ENCODE peak calls at places on chromosome 6, in five cellular contexts. O is SK-N-SH, W is K562, C is GM12878, P is HepG2. M is an unnamed sample.

GRCh38 chr6:27178001-27178730 is 69.3 kb upstream of the PRSS16 start:
- DNase-seq in O (peak; percentile 35), C (peak; percentile 61), P (peak; percentile 51), W (no peak), M (peak; percentile 22)

GRCh38 chr6:134422426-134423231 is 104.7 kb upstream of the SGK1 start:
- DNase-seq in O (no peak), C (no peak), W (no peak), P (peak; percentile 20), M (peak; percentile 28)

GRCh38 chr6:53042112-53042511 is 23.1 kb upstream of the FBXO9 start:
- DNase-seq in W (no peak), C (no peak), O (no peak), P (peak; percentile 35), M (peak; percentile 54)

GRCh38 chr6:44060622-44061374 is 66.5 kb downstream of the MRPL14 start:
- DNase-seq in O (no peak), W (no peak), C (no peak), P (no peak), M (no peak)

GRCh38 chr6:158233214-158233795 is 65.2 kb downstream of the GTF2H5 start:
- DNase-seq in O (peak; percentile 67), P (peak; percentile 49), W (no peak), C (no peak), M (no peak)

GRCh38 chr6:117440558-117441525 is 15.1 kb upstream of the ROS1 start:
- DNase-seq in P (no peak), O (no peak), W (no peak), C (no peak), M (no peak)

GRCh38 chr6:132247381-132248159 is 153.7 kb downstream of the MOXD1 start:
- DNase-seq in P (no peak), W (no peak), O (no peak), C (no peak), M (no peak)

GRCh38 chr6:26224940-26225847 is 138.0 kb downstream of the HFE start:
- DNase-seq in P (no peak), W (no peak), C (no peak), O (peak; percentile 78), M (no peak)

GRCh38 chr6:138231399-138231886 is 13.2 kb upstream of the PBOV1 start:
- DNase-seq in C (no peak), O (no peak), W (no peak), P (peak; percentile 72), M (no peak)

GRCh38 chr6:143743256-143744166 is 65.7 kb downstream of the PHACTR2 start:
- DNase-seq in W (no peak), P (peak; percentile 82), O (no peak), C (no peak), M (no peak)

GRCh38 chr6:160040055-160040454 is 71.2 kb downstream of the IGF2R start:
- DNase-seq in O (no peak), C (no peak), P (no peak), W (no peak), M (no peak)

GRCh38 chr6:127267742-127268588 is 1.3 kb downstream of the RNF146 start:
- DNase-seq in W (no peak), C (no peak), P (peak; percentile 12), O (peak; percentile 27), M (no peak)

GRCh38 chr6:54860132-54860531 is 13.6 kb downstream of the FAM83B start:
- DNase-seq in C (no peak), P (no peak), O (no peak), W (no peak), M (no peak)

GRCh38 chr6:53651764-53652401 is 13.7 kb downstream of the KLHL31 start:
- DNase-seq in P (peak; percentile 86), W (no peak), C (no peak), O (peak; percentile 80), M (peak; percentile 88)

GRCh38 chr6:12288844-12289654 is 1.1 kb upstream of the EDN1 start:
- DNase-seq in C (peak; percentile 62), O (peak; percentile 75), W (peak; percentile 71), P (peak; percentile 18), M (peak; percentile 62)
- H3K9ac ChIP-seq in C (peak overlapping the region; percentile 71), O (peak overlapping the region; percentile 75), W (no peak overlapping the region), P (no peak overlapping the region), M (peak overlapping the region; percentile 1)

GRCh38 chr6:48490658-48491057 is 379.7 kb upstream of the PTCHD4 start:
- DNase-seq in O (no peak), C (no peak), W (no peak), P (no peak), M (no peak)

GRCh38 chr6:48486373-48486772 is 375.4 kb upstream of the PTCHD4 start:
- DNase-seq in P (no peak), W (no peak), C (no peak), O (no peak), M (no peak)

GRCh38 chr6:48486876-48487275 is 375.9 kb upstream of the PTCHD4 start:
- DNase-seq in W (no peak), C (no peak), O (no peak), P (no peak), M (no peak)
- TF ChIP-seq ZBTB33 in W (no peak), C (no peak), O (no peak), P (no peak), M (no peak)

GRCh38 chr6:17957904-17958303 is 29.5 kb downstream of the KIF13A start:
- DNase-seq in P (no peak), O (no peak), C (no peak), W (no peak), M (no peak)

GRCh38 chr6:17962436-17963031 is 24.9 kb downstream of the KIF13A start:
- DNase-seq in P (no peak), W (peak; percentile 96), O (peak; percentile 82), C (no peak), M (no peak)

GRCh38 chr6:17957488-17957887 is 29.9 kb downstream of the KIF13A start:
- DNase-seq in C (peak; percentile 3), W (no peak), P (no peak), O (no peak), M (no peak)

GRCh38 chr6:17964633-17965032 is 22.8 kb downstream of the KIF13A start:
- DNase-seq in W (no peak), O (no peak), C (no peak), P (no peak), M (no peak)

DNA sequence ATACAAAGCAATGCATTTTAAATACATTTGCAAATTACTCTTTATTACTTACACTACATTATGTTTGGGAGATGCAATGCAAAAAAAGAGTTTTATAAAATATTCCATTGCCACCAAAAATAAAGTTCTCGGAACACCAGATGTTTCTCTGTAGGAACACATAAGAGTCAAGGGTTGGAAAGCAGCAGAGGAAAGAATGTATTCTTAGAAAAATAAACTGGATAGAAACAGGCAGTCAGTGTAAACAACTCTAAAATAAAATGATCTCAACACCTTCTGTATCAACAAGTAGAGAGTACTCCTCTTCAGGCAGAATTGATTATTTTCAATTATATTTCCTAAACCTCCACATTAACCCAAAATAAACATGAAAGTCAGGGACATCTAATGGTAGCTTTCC is 28.1 kb downstream of the KIF13A start:
- DNase-seq in O (no peak), W (no peak), P (no peak), C (no peak), M (no peak)
- H3K9ac ChIP-seq in O (no peak overlapping the region), W (no peak overlapping the region), P (no peak overlapping the region), C (no peak overlapping the region), M (no peak overlapping the region)

GRCh38 chr6:163906006-163906710 is 491.6 kb downstream of the QKI start:
- DNase-seq in P (no peak), W (no peak), O (no peak), C (no peak), M (no peak)
- TF ChIP-seq ZBTB33 in P (no peak), W (no peak), O (no peak), C (no peak), M (no peak)

DNA sequence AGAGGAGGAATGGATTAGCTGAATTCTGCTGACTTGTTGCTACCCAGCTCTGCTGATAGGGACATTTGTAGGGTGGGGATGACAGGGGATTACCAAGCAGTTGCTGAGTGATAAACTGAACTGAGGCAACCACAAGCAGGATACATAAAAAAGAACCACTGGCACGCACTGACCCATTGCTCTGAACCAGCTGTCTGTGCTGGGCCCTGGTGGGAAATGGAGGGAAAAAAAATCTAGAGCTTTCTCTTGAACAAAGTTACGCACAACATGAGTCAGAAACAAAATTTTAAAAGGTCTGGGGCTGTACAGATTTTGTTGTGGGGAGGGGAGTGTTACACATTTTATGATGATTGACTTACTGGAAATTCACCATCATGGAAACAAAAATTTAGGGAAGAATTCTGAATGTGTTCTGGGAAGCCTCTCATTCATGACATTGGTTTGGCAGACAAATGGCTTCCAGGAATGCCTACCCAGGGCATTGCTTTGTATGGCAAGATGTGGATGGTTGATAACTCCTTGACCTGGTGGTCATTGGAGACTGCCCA is 37.7 kb downstream of the FOXO3 start:
- DNase-seq in P (no peak), O (no peak), C (peak; percentile 87), W (peak; percentile 47), M (no peak)
- H3K9ac ChIP-seq in P (no peak overlapping the region), O (no peak overlapping the region), C (peak overlapping the region; percentile 60), W (peak overlapping the region; percentile 27), M (no peak overlapping the region)

GRCh38 chr6:21596379-21597242 is 3.1 kb downstream of the SOX4 start:
- DNase-seq in W (no peak), O (peak; percentile 68), C (no peak), P (no peak), M (no peak)
- TF ChIP-seq ZBTB33 in W (no peak), O (no peak), C (no peak), P (no peak), M (no peak)

GRCh38 chr6:30782425-30783014 is 38.2 kb upstream of the IER3 start:
- DNase-seq in W (no peak), C (no peak), O (no peak), P (peak; percentile 90), M (peak; percentile 75)

GRCh38 chr6:30780642-30780920 is 36.2 kb upstream of the IER3 start:
- DNase-seq in W (no peak), C (no peak), P (no peak), O (no peak), M (no peak)

GRCh38 chr6:30781697-30782424 is 37.5 kb upstream of the IER3 start:
- DNase-seq in O (peak; percentile 86), P (peak; percentile 96), C (peak; percentile 66), W (peak; percentile 92), M (peak; percentile 94)

GRCh38 chr6:30779850-30780641 is 35.7 kb upstream of the IER3 start:
- DNase-seq in O (no peak), C (no peak), W (no peak), P (no peak), M (no peak)

GRCh38 chr6:30781362-30781696 is 37.0 kb upstream of the IER3 start:
- DNase-seq in W (no peak), C (no peak), O (no peak), P (no peak), M (no peak)
- H3K9ac ChIP-seq in W (peak overlapping the region; percentile 55), C (no peak overlapping the region), O (peak overlapping the region; percentile 75), P (peak overlapping the region; percentile 78), M (peak overlapping the region; percentile 78)

DNA sequence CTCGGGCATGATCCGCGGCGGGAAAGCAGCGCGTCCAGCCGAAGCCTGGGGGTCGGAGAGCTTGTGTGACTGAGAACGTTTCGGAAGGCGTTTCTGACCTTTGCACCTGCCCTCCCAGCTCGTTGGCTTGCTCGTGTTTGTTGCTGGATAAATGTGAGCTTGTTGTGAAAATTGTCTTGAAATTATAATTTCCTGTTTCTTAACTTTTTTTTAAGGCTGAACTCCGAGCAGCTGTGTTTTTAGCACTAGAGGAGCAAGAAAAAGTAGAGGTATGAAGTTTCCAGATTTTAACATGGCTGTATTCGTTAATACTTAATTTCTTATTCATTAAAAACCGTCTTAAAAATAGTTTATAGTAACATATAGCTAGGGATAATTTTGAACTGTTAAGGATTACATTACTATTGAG is 652 bp downstream of the CEP43 start:
- DNase-seq in P (peak; percentile 74), O (no peak), C (no peak), W (no peak), M (no peak)
- TF ChIP-seq ZBTB33 in P (no peak), O (no peak), C (no peak), W (no peak), M (no peak)

GRCh38 chr6:5998236-5998635 is 8.5 kb downstream of the NRN1 start:
- DNase-seq in W (no peak), O (no peak), C (no peak), P (no peak), M (no peak)
- H3K9ac ChIP-seq in W (no peak overlapping the region), O (no peak overlapping the region), C (no peak overlapping the region), P (no peak overlapping the region), M (no peak overlapping the region)

M was measured in HCT116.